ENCODE peak calls at places on chromosome 13, in ten cellular contexts. M is AG04450; L is RWPE1; A is gastrocnemius medialis; F is heart right ventricle; T is CD8-positive, alpha-beta T cell; V is aorta; Z is ovary; R is colonic mucosa; H is effector memory CD4-positive, alpha-beta T cell. C is an unnamed sample.

GRCh38 chr13:94162289-94162688 is 317.2 kb downstream of the DCT start:
- DNase-seq in M (no peak), L (no peak), A (no peak), F (no peak), T (no peak), V (no peak), Z (no peak), R (no peak), H (no peak), C (peak)

GRCh38 chr13:51590231-51590630 is 6.0 kb downstream of the WDFY2 start:
- DNase-seq in M (no peak), L (no peak), A (no peak), F (no peak), T (no peak), V (no peak), Z (no peak), R (no peak), H (no peak), C (no peak)

GRCh38 chr13:92807343-92807742 is 419.3 kb upstream of the GPC6 start:
- DNase-seq in M (no peak), L (no peak), A (no peak), F (no peak), T (no peak), V (no peak), Z (no peak), R (no peak), H (no peak), C (no peak)

GRCh38 chr13:105979586-105979985 is 555.9 kb downstream of the EFNB2 start:
- DNase-seq in M (no peak), L (peak), A (no peak), F (no peak), T (no peak), V (no peak), Z (no peak), R (peak), H (no peak), C (peak)

GRCh38 chr13:114132419-114133121 is at the start of gene RASA3:
- DNase-seq in M (no peak), L (peak), A (peak), F (peak), T (peak), V (peak), Z (peak), R (peak), H (peak), C (peak)

GRCh38 chr13:90135558-90135957 is 1211.9 kb upstream of the MIR17HG start:
- DNase-seq in M (no peak), L (no peak), A (no peak), F (no peak), T (no peak), V (no peak), Z (no peak), R (no peak), H (no peak), C (no peak)

GRCh38 chr13:40518481-40518882 is 148.0 kb downstream of the FOXO1 start:
- DNase-seq in M (no peak), L (no peak), A (no peak), F (no peak), T (no peak), V (no peak), Z (no peak), R (no peak), H (peak), C (no peak)

GRCh38 chr13:87666826-87667225 is 4.3 kb upstream of the SLITRK5 start:
- DNase-seq in M (no peak), L (no peak), A (no peak), F (no peak), T (no peak), V (no peak), Z (no peak), R (no peak), H (no peak), C (no peak)

GRCh38 chr13:52713894-52714293 is 25.7 kb downstream of the CNMD start:
- DNase-seq in M (no peak), L (no peak), A (peak), F (peak), T (no peak), V (no peak), Z (no peak), R (peak), H (no peak), C (no peak)

GRCh38 chr13:49238621-49239020 is 9.1 kb upstream of the CDADC1 start:
- DNase-seq in M (no peak), L (no peak), A (no peak), F (no peak), T (no peak), V (no peak), Z (no peak), R (no peak), H (no peak), C (no peak)

GRCh38 chr13:100423375-100423774 is 165.2 kb downstream of the GGACT start:
- DNase-seq in M (no peak), L (no peak), A (no peak), F (no peak), T (no peak), V (no peak), Z (no peak), R (no peak), H (no peak), C (no peak)

GRCh38 chr13:27712421-27712820 is 79.9 kb upstream of the GSX1 start:
- DNase-seq in M (no peak), L (peak), A (no peak), F (peak), T (peak), V (no peak), Z (no peak), R (no peak), H (no peak), C (peak)

DNA sequence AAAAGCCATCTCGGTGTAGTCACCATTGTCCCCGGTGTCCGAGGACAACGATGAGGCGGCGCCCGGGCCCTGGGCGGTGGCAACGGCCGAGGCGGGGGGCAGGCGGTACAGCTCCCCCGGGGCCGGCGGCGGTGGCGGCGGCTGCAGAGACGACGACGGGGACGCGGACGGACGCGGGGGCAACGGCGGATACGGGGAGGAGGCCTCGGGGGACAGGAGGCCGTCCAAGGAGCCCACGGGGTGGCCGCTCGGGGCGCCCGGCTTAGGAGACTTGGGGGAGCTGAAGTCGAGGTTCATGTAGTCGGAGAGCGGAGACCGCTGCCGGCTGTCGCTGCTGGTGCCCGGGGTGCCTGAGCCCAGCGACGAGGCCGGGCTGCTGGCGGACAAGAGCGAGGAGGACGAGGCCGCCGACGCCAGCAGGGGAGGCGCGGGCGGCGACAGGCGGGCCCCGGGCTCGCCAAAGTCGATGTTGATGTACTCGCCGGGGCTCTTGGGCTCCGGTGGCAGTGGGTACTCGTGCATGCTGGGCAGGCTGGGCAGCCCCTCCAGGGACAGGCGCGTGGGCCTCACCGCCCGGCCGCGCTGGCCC is 3.5 kb downstream of the IRS2 start:
- DNase-seq in M (no peak), L (no peak), A (no peak), F (no peak), T (no peak), V (no peak), Z (no peak), R (no peak), H (no peak), C (no peak)
- H3K27ac ChIP-seq in M (no peak), L (peak), A (no peak), F (no peak), T (no peak), V (no peak), Z (peak), R (no peak), H (no peak), C (no peak)

GRCh38 chr13:79543883-79544282 is 62.9 kb downstream of the NDFIP2 start:
- DNase-seq in M (no peak), L (no peak), A (no peak), F (no peak), T (no peak), V (no peak), Z (no peak), R (no peak), H (no peak), C (no peak)

GRCh38 chr13:79547821-79548220 is 66.9 kb downstream of the NDFIP2 start:
- DNase-seq in M (no peak), L (no peak), A (no peak), F (no peak), T (no peak), V (no peak), Z (no peak), R (no peak), H (no peak), C (no peak)

GRCh38 chr13:79547211-79547610 is 66.3 kb downstream of the NDFIP2 start:
- DNase-seq in M (no peak), L (no peak), A (no peak), F (no peak), T (no peak), V (no peak), Z (no peak), R (no peak), H (no peak), C (no peak)

GRCh38 chr13:79548886-79549285 is 67.9 kb downstream of the NDFIP2 start:
- DNase-seq in M (no peak), L (no peak), A (no peak), F (no peak), T (no peak), V (no peak), Z (no peak), R (no peak), H (no peak), C (no peak)

DNA sequence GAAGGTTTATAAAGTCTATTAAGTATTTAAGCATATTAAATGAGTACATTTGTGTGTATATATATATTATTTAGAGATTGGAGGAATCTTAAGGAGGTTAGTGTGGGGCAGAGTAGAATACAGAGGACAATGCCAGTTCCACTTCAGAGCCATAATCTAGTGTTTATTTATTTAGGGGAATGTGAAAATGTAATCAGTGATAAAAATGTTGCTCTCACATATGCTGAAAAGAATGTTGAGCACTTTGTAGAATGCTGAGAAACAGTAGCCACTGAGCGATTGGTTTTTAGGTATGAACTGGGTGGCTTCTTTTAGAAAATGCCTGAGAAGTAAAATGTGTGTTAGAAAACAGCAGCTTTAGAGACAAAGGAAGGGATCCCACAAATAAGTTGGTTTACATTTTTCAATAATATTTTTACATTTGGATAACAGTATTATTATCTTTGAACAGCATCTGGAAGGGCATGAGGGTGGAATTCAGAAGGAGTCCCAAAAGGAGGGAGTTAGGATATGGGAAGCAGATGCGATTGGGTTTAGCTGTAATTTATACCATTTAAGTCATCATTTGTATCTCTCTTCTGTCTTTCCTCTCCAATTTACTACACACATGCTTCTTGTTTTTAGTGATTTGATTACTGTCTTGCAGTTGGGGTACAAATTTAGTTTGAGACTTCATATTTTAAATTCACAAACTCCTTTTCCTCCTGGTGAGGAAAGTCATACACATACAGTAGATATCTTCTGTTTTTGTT is 68.6 kb downstream of the NDFIP2 start:
- DNase-seq in M (no peak), L (no peak), A (no peak), F (no peak), T (no peak), V (no peak), Z (no peak), R (no peak), H (no peak), C (no peak)
- H3K27ac ChIP-seq in M (no peak), L (no peak), A (no peak), F (no peak), T (no peak), V (no peak), Z (no peak), R (no peak), H (no peak), C (no peak)

DNA sequence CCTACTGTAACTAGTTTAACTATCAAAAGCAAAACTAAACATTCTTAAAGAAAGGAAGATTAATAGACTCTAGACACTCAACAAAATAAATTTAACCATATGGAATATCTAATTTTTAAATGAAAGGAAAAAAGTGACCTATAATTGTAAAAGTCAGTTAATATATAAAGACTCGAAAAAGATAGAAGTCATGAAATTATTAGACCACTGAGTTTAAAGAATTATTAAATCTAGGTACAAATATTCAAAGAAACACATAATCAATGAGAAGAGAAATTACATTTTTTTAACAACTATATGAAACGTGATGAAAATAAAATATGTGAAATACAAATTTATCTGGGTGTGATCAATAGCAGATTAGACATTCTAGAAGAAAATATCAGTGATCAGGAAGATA is 706.8 kb upstream of the PCDH20 start:
- DNase-seq in M (no peak), L (no peak), A (no peak), F (no peak), T (no peak), V (no peak), Z (no peak), R (no peak), H (no peak), C (no peak)
- H3K27ac ChIP-seq in M (no peak), L (no peak), A (no peak), F (no peak), T (no peak), V (no peak), Z (no peak), R (no peak), H (no peak), C (no peak)

GRCh38 chr13:102226591-102226990 is 175.3 kb downstream of the FGF14 start:
- DNase-seq in M (no peak), L (no peak), A (no peak), F (no peak), T (no peak), V (no peak), Z (no peak), R (no peak), H (no peak), C (no peak)
- H3K27ac ChIP-seq in M (no peak), L (no peak), A (no peak), F (no peak), T (no peak), V (no peak), Z (no peak), R (no peak), H (no peak), C (no peak)

DNA sequence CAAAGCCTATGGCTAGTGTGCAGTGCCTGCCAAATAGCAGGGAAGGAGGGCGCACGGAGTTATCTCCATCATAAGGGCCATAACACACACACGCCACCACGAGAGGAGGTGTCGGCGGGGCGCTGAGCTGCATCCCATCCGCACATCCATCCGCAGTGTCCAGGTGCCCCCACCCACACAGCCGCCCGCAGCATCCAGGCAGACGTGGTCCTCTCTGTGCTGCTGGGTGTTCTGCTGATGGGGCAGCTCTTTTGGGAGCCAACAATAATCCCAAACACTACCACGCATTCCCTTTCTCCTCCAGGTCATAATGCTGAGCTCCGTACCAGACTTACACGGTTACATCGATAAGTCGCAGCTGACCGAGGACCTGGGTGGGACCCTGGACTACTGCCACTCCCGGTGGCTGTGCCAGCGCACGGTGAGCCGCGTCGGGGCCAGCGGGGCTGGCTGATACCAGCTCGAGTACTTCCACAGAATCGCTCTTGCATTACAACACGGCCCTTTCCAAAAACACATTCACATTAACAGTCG is 41.5 kb upstream of the F7 start:
- DNase-seq in M (no peak), L (no peak), A (no peak), F (no peak), T (no peak), V (peak), Z (no peak), R (no peak), H (no peak), C (peak)
- H3K27ac ChIP-seq in M (no peak), L (no peak), A (no peak), F (no peak), T (no peak), V (no peak), Z (no peak), R (no peak), H (no peak), C (no peak)

GRCh38 chr13:26310470-26310869 is 56.5 kb downstream of the CDK8 start:
- DNase-seq in M (no peak), L (no peak), A (no peak), F (no peak), T (no peak), V (no peak), Z (no peak), R (no peak), H (no peak), C (no peak)

GRCh38 chr13:26307701-26308100 is 53.8 kb downstream of the CDK8 start:
- DNase-seq in M (no peak), L (peak), A (no peak), F (no peak), T (no peak), V (no peak), Z (no peak), R (no peak), H (no peak), C (no peak)

GRCh38 chr13:26308250-26308649 is 54.3 kb downstream of the CDK8 start:
- DNase-seq in M (no peak), L (no peak), A (no peak), F (no peak), T (no peak), V (no peak), Z (no peak), R (no peak), H (no peak), C (no peak)

GRCh38 chr13:26308836-26309235 is 54.9 kb downstream of the CDK8 start:
- DNase-seq in M (no peak), L (no peak), A (no peak), F (no peak), T (no peak), V (no peak), Z (no peak), R (no peak), H (no peak), C (no peak)

GRCh38 chr13:26310003-26310402 is 56.1 kb downstream of the CDK8 start:
- DNase-seq in M (no peak), L (no peak), A (no peak), F (no peak), T (no peak), V (no peak), Z (no peak), R (no peak), H (no peak), C (no peak)
- H3K27ac ChIP-seq in M (no peak), L (no peak), A (no peak), F (no peak), T (no peak), V (no peak), Z (no peak), R (no peak), H (no peak), C (no peak)

DNA sequence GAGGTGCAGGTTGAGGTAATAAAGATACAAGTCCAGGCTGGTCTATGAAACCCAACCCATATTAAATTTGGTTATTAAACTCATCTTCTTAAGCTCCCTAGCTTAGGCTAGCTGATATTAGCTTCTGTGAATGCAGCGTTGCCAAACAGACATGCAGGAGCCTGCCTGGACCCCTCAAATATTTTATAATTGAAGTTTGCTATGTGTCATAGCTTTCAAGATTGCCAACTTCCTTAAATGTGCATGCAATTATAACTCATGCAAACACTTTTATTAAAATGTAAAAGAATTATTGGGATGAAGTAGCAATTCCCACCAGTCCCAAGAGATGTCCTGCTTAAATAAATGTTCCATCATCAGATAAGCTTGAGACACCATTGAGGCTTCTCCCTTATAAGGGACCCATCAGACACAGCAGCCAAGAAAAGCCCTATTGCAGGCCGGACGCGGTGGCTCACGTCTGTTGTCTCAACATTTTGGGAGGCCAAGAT is 51.3 kb downstream of the MBNL2 start:
- DNase-seq in M (no peak), L (peak), A (no peak), F (no peak), T (no peak), V (no peak), Z (no peak), R (no peak), H (no peak), C (no peak)
- H3K27ac ChIP-seq in M (no peak), L (peak), A (peak), F (peak), T (no peak), V (peak), Z (no peak), R (no peak), H (no peak), C (no peak)